ENCODE peak calls at places on chromosomes 16 and 17, in six cellular contexts. N is AG04450, S is Peyer's patch, O is neuronal stem cell, E is psoas muscle, J is foreskin keratinocyte. H is an unnamed sample.

GRCh38 chr17:49670002-49670401 is 7.9 kb downstream of the SPOP start:
- DNase-seq in N (no peak), S (no peak), O (no peak), E (no peak), J (no peak), H (no peak)

GRCh38 chr17:77495575-77495974 is 354.8 kb downstream of the SEC14L1 start:
- DNase-seq in N (no peak), S (no peak), O (no peak), E (peak), J (no peak), H (no peak)

GRCh38 chr17:30519707-30520106 is 42.5 kb downstream of the GOSR1 start:
- DNase-seq in N (peak), S (no peak), O (no peak), E (no peak), J (peak), H (no peak)

GRCh38 chr17:80811181-80812105 is 180.2 kb upstream of the CHMP6 start:
- DNase-seq in N (no peak), S (peak), O (no peak), E (peak), J (no peak), H (no peak)

GRCh38 chr17:79983456-79983855 is 52.2 kb downstream of the TBC1D16 start:
- DNase-seq in N (no peak), S (no peak), O (no peak), E (peak), J (no peak), H (no peak)

GRCh38 chr17:65395924-65396323 is 165.5 kb downstream of the AXIN2 start:
- DNase-seq in N (no peak), S (no peak), O (no peak), E (no peak), J (no peak), H (no peak)

GRCh38 chr16:85971877-85972638 is 73.1 kb downstream of the IRF8 start:
- DNase-seq in N (no peak), S (no peak), O (no peak), E (no peak), J (no peak), H (no peak)

GRCh38 chr16:15782573-15783365 is 74.1 kb downstream of the MYH11 start:
- DNase-seq in N (no peak), S (no peak), O (no peak), E (no peak), J (no peak), H (no peak)

GRCh38 chr16:86510465-86511261 is at the start of gene FOXF1:
- DNase-seq in N (peak), S (no peak), O (peak), E (peak), J (no peak), H (no peak)

GRCh38 chr17:21194688-21195087 is 19.3 kb downstream of the TMEM11 start:
- DNase-seq in N (peak), S (no peak), O (no peak), E (peak), J (peak), H (no peak)

GRCh38 chr16:47492428-47493357 is 31.6 kb downstream of the PHKB start:
- DNase-seq in N (no peak), S (no peak), O (no peak), E (peak), J (no peak), H (no peak)

GRCh38 chr17:31433091-31433790 is 41.8 kb downstream of the RAB11FIP4 start:
- DNase-seq in N (no peak), S (no peak), O (no peak), E (no peak), J (no peak), H (no peak)

GRCh38 chr17:12429125-12429524 is 236.6 kb upstream of the MYOCD start:
- DNase-seq in N (no peak), S (no peak), O (no peak), E (no peak), J (no peak), H (no peak)

GRCh38 chr17:40362696-40363479 is 1.6 kb downstream of the GJD3 start:
- DNase-seq in N (no peak), S (peak), O (peak), E (peak), J (peak), H (no peak)

DNA sequence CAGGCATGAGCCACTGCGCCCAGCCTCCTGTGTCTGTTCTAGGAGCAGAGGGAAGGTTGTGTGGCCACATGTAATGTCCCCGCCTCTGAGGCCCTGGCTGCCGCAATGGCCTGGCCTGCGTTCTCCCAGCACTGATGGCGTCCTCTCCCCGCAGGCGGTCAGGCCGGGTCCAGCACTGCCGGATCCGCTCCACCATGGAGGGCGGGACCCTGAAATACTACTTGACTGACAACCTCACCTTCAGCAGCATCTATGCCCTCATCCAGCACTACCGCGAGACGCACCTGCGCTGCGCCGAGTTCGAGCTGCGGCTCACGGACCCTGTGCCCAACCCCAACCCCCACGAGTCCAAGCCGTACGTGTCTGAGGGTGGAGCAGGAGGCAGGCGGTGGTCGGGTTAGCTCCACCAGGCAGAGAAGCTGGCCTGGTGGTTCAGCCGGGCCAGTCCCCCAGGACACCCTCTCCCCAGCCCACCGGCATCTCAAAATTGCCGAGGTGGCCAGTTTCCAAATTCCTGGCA is 100.8 kb downstream of the SDR42E1 start:
- DNase-seq in N (no peak), S (no peak), O (no peak), E (no peak), J (no peak), H (no peak)
- H3K27ac ChIP-seq in N (no peak), S (no peak), O (no peak), E (no peak), J (no peak), H (no peak)

DNA sequence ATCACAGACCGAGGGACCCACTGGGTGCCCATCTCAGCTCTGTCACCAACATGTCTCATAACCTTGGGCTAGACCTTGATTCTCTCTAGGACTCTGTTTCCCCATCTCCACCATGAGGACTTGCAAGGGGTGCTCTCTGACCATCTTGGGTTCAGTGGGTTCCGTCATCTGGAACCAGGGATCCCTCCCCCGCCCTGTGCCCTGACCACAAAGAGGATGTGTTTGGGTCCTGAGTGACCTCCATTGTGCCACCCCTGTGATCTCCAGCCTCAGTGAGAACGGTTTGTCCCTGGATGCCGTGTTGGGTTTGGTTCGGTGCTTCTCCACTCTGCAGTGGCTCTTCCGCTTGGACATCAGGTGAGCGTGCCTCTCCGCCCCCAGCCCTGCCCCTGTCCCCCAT is 49.1 kb upstream of the CPNE2 start:
- DNase-seq in N (no peak), S (no peak), O (no peak), E (no peak), J (no peak), H (no peak)
- H3K27ac ChIP-seq in N (no peak), S (no peak), O (no peak), E (no peak), J (no peak), H (no peak)

GRCh38 chr16:2251281-2252111 is at the start of gene ECI1:
- DNase-seq in N (peak), S (peak), O (peak), E (peak), J (peak), H (peak)

GRCh38 chr16:2252806-2253148 is 1.4 kb upstream of the ECI1 start:
- DNase-seq in N (no peak), S (no peak), O (no peak), E (peak), J (no peak), H (no peak)

GRCh38 chr16:2256531-2257140 is 5.2 kb upstream of the ECI1 start:
- DNase-seq in N (no peak), S (no peak), O (no peak), E (peak), J (no peak), H (no peak)

GRCh38 chr16:2250652-2251280 is 621 bp downstream of the ECI1 start:
- DNase-seq in N (no peak), S (peak), O (peak), E (peak), J (peak), H (no peak)

DNA sequence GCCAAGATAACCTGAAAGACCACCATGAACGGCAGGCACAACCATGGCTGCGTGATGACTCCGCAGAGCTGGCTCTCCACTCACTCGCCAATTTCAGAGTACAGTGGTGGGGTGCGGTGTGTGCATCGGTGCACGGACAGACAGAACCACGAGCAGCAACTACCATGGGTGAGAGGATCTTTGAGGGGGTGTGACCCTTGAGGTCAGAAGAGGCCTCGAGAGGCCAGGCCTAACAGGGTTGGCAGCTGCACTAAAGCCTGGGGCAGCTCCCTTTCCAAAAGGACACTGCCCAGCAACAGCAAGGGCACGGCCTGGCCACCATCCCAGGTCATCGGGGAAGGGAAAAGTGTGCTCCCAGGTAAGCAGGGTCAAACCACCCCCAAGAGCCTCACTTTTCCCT is 1.9 kb upstream of the ECI1 start:
- DNase-seq in N (no peak), S (no peak), O (no peak), E (peak), J (no peak), H (no peak)
- H3K27ac ChIP-seq in N (no peak), S (no peak), O (no peak), E (no peak), J (no peak), H (peak)

GRCh38 chr17:61492759-61493526 is 40.7 kb downstream of the TBX4 start:
- DNase-seq in N (no peak), S (no peak), O (no peak), E (no peak), J (no peak), H (no peak)
- H3K27ac ChIP-seq in N (peak), S (no peak), O (no peak), E (no peak), J (no peak), H (no peak)

DNA sequence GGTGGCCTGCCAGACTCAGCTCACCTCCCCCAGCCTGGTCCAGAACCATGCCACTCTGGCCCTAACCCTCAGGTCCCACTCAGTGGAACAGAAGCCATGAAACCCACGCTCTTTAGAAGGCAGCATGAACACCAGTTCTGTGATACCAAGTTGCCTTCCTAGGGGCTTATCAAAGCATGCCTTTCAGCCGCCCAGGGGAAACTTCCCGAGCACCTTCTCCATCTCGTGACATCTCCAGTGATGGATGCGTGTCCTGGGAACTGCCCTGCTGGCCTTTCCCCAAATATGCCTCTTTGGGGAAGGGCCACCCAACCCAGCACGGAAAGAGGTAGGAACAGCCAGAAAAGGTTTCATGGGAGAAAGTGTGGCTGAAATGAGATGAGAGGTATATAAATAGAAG is 8.3 kb downstream of the CCDC42 start:
- DNase-seq in N (no peak), S (no peak), O (no peak), E (no peak), J (no peak), H (no peak)
- H3K27ac ChIP-seq in N (no peak), S (no peak), O (no peak), E (no peak), J (no peak), H (no peak)

DNA sequence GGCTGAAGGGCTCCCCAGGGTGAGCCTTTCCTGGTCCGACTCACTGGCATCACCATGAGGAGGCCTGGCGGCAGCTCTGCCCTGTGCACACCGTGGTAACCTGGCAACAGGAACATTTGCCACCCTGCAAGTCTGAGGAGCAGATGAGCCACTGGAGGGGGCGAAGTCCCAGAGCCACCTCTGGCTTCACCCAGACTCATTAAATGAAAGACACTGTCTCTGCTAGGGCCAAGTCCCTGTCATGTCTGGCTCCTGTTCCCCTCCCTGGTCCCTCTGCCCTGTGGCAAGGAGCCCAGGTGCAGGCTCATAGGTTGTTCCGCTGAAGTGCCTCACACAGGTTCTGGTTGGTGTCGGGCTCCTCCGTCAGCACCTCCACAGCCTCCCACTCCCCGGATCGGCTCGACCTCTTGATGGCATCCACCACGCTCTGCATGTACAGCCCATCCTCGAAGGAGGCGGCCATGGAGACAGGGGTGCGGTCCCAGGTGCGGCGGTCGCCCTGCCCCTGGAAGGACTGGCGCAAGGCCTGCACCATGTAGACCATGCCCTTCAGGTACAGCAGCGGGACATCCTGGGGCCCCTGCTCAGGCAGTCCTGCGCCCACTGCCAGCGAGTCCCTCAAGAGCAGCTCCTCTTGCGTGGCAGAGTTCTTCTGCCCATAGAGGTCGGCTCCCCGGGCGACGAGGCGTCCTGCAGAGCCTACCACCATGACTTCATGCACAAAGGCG is 8.4 kb downstream of the C16orf86 start:
- DNase-seq in N (no peak), S (no peak), O (no peak), E (no peak), J (no peak), H (no peak)
- H3K27ac ChIP-seq in N (no peak), S (no peak), O (no peak), E (no peak), J (no peak), H (no peak)

GRCh38 chr17:42135664-42136653 is 13.4 kb downstream of the HSPB9 start:
- DNase-seq in N (no peak), S (peak), O (no peak), E (no peak), J (peak), H (no peak)

GRCh38 chr17:42133461-42134041 is 10.9 kb downstream of the HSPB9 start:
- DNase-seq in N (no peak), S (peak), O (no peak), E (no peak), J (no peak), H (no peak)

GRCh38 chr17:42135151-42135550 is 12.5 kb downstream of the HSPB9 start:
- DNase-seq in N (no peak), S (no peak), O (no peak), E (no peak), J (no peak), H (no peak)

GRCh38 chr17:42139093-42139492 is 15.7 kb downstream of the RAB5C start:
- DNase-seq in N (no peak), S (peak), O (no peak), E (no peak), J (no peak), H (no peak)

GRCh38 chr17:42136654-42137051 is 14.0 kb downstream of the HSPB9 start:
- DNase-seq in N (no peak), S (no peak), O (no peak), E (no peak), J (no peak), H (no peak)
- H3K27ac ChIP-seq in N (no peak), S (peak), O (no peak), E (peak), J (no peak), H (peak)

GRCh38 chr17:43526886-43527648 is 19.1 kb downstream of the ETV4 start:
- DNase-seq in N (no peak), S (no peak), O (no peak), E (no peak), J (no peak), H (no peak)
- H3K27ac ChIP-seq in N (no peak), S (no peak), O (no peak), E (no peak), J (no peak), H (no peak)

DNA sequence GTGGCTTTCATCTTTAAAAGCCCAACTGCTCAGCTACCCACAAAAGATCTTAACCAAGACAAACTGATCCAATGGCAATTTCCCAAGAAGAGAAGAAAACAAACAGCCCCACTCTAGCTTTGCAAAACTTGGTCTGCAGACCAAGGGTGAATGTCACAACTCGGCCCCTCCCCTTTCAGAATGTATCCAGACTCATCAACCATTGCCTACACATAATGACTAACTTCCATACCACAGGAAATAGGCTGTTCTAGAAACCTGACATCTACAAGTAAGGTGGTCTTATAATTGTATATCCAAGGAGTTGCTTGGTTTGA is 16.0 kb downstream of the DCUN1D3 start:
- DNase-seq in N (peak), S (no peak), O (no peak), E (no peak), J (no peak), H (no peak)
- H3K27ac ChIP-seq in N (no peak), S (peak), O (no peak), E (no peak), J (no peak), H (no peak)

GRCh38 chr17:59418732-59419166 is 87.3 kb downstream of the YPEL2 start:
- DNase-seq in N (no peak), S (no peak), O (no peak), E (no peak), J (no peak), H (no peak)
- H3K27ac ChIP-seq in N (no peak), S (no peak), O (no peak), E (peak), J (no peak), H (no peak)